ENCODE peak calls at places on chromosomes 4 and X, in five cellular contexts. W, X, K, D and U are unnamed samples.

GRCh38 chr4:159201168-159201567 is 98.3 kb downstream of the RAPGEF2 start:
- DNase-seq in W (no peak), X (no peak), K (no peak), D (no peak), U (no peak)

GRCh38 chrX:104712515-104712914 is 146.5 kb downstream of the IL1RAPL2 start:
- DNase-seq in W (no peak), X (no peak), K (no peak), D (no peak), U (no peak)

GRCh38 chr4:4866124-4866832 is 6.8 kb downstream of the MSX1 start:
- DNase-seq in W (no peak), X (no peak), K (no peak), D (no peak), U (no peak)

GRCh38 chrX:70452143-70452733 is 7.6 kb downstream of the DLG3 start:
- DNase-seq in W (peak), X (peak), K (peak), D (peak), U (no peak)

GRCh38 chr4:1720163-1720983 is 750 bp downstream of the TMEM129 start:
- DNase-seq in W (peak), X (peak), K (peak), D (peak), U (no peak)

GRCh38 chrX:71910526-71911022 is at the start of gene NHSL2:
- DNase-seq in W (peak), X (peak), K (peak), D (no peak), U (no peak)

GRCh38 chr4:36196145-36196925 is 48.0 kb downstream of the ARAP2 start:
- DNase-seq in W (no peak), X (no peak), K (no peak), D (no peak), U (no peak)

GRCh38 chr4:71322425-71322824 is 16.4 kb upstream of the SLC4A4 start:
- DNase-seq in W (no peak), X (no peak), K (no peak), D (no peak), U (no peak)

GRCh38 chr4:174324246-174324645 is 40.5 kb downstream of the CEP44 start:
- DNase-seq in W (no peak), X (no peak), K (no peak), D (no peak), U (no peak)

GRCh38 chr4:25032126-25032525 is 1.4 kb upstream of the LGI2 start:
- DNase-seq in W (no peak), X (no peak), K (no peak), D (no peak), U (no peak)

GRCh38 chrX:41025926-41026325 is 59.3 kb upstream of the USP9X start:
- DNase-seq in W (no peak), X (no peak), K (no peak), D (no peak), U (no peak)

GRCh38 chr4:8383451-8384160 is 56.9 kb downstream of the ACOX3 start:
- DNase-seq in W (no peak), X (no peak), K (peak), D (no peak), U (no peak)

GRCh38 chr4:38119663-38120374 is 159.6 kb downstream of the PTTG2 start:
- DNase-seq in W (no peak), X (no peak), K (peak), D (no peak), U (no peak)

GRCh38 chrX:5399403-5399802 is 829.3 kb downstream of the NLGN4X start:
- DNase-seq in W (no peak), X (no peak), K (no peak), D (no peak), U (no peak)

GRCh38 chr4:157265281-157265680 is 44.8 kb downstream of the GRIA2 start:
- DNase-seq in W (no peak), X (no peak), K (no peak), D (no peak), U (no peak)

GRCh38 chr4:7781361-7781760 is 158.3 kb downstream of the AFAP1 start:
- DNase-seq in W (peak), X (peak), K (no peak), D (peak), U (no peak)

GRCh38 chr4:176404591-176404990 is 84.8 kb downstream of the SPCS3 start:
- DNase-seq in W (no peak), X (no peak), K (no peak), D (no peak), U (no peak)

GRCh38 chr4:37836256-37836655 is 9.8 kb downstream of the PGM2 start:
- DNase-seq in W (no peak), X (no peak), K (no peak), D (no peak), U (no peak)